ENCODE peak calls at places on chromosomes 7 and 10, in six cellular contexts. W is sigmoid colon; V is ELR; H is T-helper 9 cell; A is stimulated activated CD8-positive, alpha-beta memory T cell treated with anti-CD3 and anti-CD28 coated beads, Interleukin-7, amount 100 ng/mL, for 1 hour; L is foreskin fibroblast. T is an unnamed sample.

GRCh38 chr10:115566867-115567266 is 473.7 kb downstream of the ATRNL1 start:
- DNase-seq in W (no peak), V (no peak), H (no peak), A (no peak), L (no peak), T (no peak)

GRCh38 chr10:73627300-73627699 is 14.0 kb downstream of the MYOZ1 start:
- DNase-seq in W (peak; percentile 4), V (no peak), H (no peak), A (no peak), L (no peak), T (no peak)

GRCh38 chr7:96085953-96086352 is 235.9 kb downstream of the SLC25A13 start:
- DNase-seq in W (no peak), V (no peak), H (no peak), A (no peak), L (no peak), T (no peak)

GRCh38 chr10:34908472-34908871 is 93.4 kb upstream of the PARD3 start:
- DNase-seq in W (peak; percentile 59), V (peak; percentile 62), H (no peak), A (no peak), L (peak; percentile 74), T (peak; percentile 32)

GRCh38 chr7:105020926-105021325 is 6.9 kb downstream of the KMT2E start:
- DNase-seq in W (no peak), V (peak; percentile 20), H (no peak), A (no peak), L (no peak), T (no peak)

GRCh38 chr10:118621304-118621942 is 26.0 kb upstream of the PRLHR start:
- DNase-seq in W (no peak), V (no peak), H (no peak), A (no peak), L (no peak), T (no peak)

GRCh38 chr7:113421696-113422330 is 303.5 kb upstream of the SMIM30 start:
- DNase-seq in W (peak; percentile 80), V (peak; percentile 89), H (peak; percentile 60), A (peak; percentile 46), L (peak; percentile 54), T (peak; percentile 36)

GRCh38 chr7:117119192-117119924 is 166.1 kb downstream of the ST7 start:
- DNase-seq in W (peak; percentile 87), V (peak; percentile 83), H (peak; percentile 77), A (peak; percentile 58), L (peak; percentile 51), T (peak; percentile 22)

GRCh38 chr10:17624996-17625395 is 7.8 kb upstream of the HACD1 start:
- DNase-seq in W (no peak), V (no peak), H (no peak), A (no peak), L (no peak), T (no peak)

GRCh38 chr7:76356823-76357222 is 2.0 kb downstream of the YWHAG start:
- DNase-seq in W (peak; percentile 40), V (peak; percentile 68), H (no peak), A (no peak), L (no peak), T (no peak)

GRCh38 chr10:97494863-97495506 is 3.2 kb downstream of the MMS19 start:
- DNase-seq in W (no peak), V (no peak), H (no peak), A (no peak), L (no peak), T (no peak)

GRCh38 chr7:30469303-30469702 is 9.3 kb downstream of the NOD1 start:
- DNase-seq in W (peak; percentile 88), V (peak; percentile 97), H (no peak), A (no peak), L (peak; percentile 99), T (peak; percentile 85)

GRCh38 chr10:43892062-43892765 is 243.5 kb upstream of the ZNF32 start:
- DNase-seq in W (no peak), V (peak; percentile 53), H (no peak), A (no peak), L (peak; percentile 48), T (peak; percentile 52)

GRCh38 chr7:98229441-98229840 is 18.2 kb downstream of the BHLHA15 start:
- DNase-seq in W (no peak), V (no peak), H (no peak), A (no peak), L (no peak), T (no peak)

GRCh38 chr7:91953618-91954017 is 13.0 kb downstream of the AKAP9 start:
- DNase-seq in W (no peak), V (peak; percentile 47), H (no peak), A (no peak), L (no peak), T (peak; percentile 21)

GRCh38 chr10:78997635-78998618 is 70.8 kb upstream of the ZMIZ1 start:
- DNase-seq in W (no peak), V (no peak), H (no peak), A (no peak), L (no peak), T (no peak)

GRCh38 chr10:96720422-96721206 is at the start of gene PIK3AP1:
- DNase-seq in W (peak; percentile 67), V (peak; percentile 43), H (peak; percentile 12), A (peak; percentile 13), L (no peak), T (peak; percentile 31)

GRCh38 chr7:27784399-27785053 is 44.6 kb downstream of the TAX1BP1 start:
- DNase-seq in W (no peak), V (peak; percentile 89), H (no peak), A (no peak), L (peak; percentile 77), T (no peak)

GRCh38 chr7:83426325-83426724 is 222.6 kb downstream of the SEMA3E start:
- DNase-seq in W (no peak), V (no peak), H (no peak), A (no peak), L (no peak), T (no peak)

GRCh38 chr10:118792501-118792900 is 37.7 kb upstream of the CACUL1 start:
- DNase-seq in W (no peak), V (no peak), H (no peak), A (no peak), L (no peak), T (no peak)

GRCh38 chr10:71893258-71893815 is 42.3 kb upstream of the PSAP start:
- DNase-seq in W (no peak), V (no peak), H (no peak), A (no peak), L (no peak), T (no peak)

GRCh38 chr7:2523461-2523905 is 3.9 kb downstream of the LFNG start:
- DNase-seq in W (no peak), V (no peak), H (no peak), A (no peak), L (no peak), T (no peak)

GRCh38 chr10:97332586-97333350 is 1.8 kb downstream of the FRAT2 start:
- DNase-seq in W (peak; percentile 75), V (peak; percentile 88), H (no peak), A (no peak), L (peak; percentile 86), T (peak; percentile 88)

GRCh38 chr7:35818513-35818912 is 17.7 kb downstream of the SEPTIN7 start:
- DNase-seq in W (no peak), V (no peak), H (no peak), A (no peak), L (no peak), T (no peak)

GRCh38 chr7:116733924-116734591 is 62.1 kb downstream of the MET start:
- DNase-seq in W (no peak), V (no peak), H (no peak), A (no peak), L (no peak), T (no peak)